ENCODE peak calls at places on chromosomes 12 and 14, in eight cellular contexts. T is cardiac fibroblast, A is A549, G is mammary epithelial cell, Z is choroid plexus epithelial cell, N is uterus, J is transverse colon, C is dorsolateral prefrontal cortex. Q is an unnamed sample.

GRCh38 chr12:89346741-89347324 is 5.5 kb downstream of the DUSP6 start:
- DNase-seq in T (peak), J (no peak), C (no peak), G (peak), N (peak), A (no peak), Z (peak), Q (peak)

GRCh38 chr12:7989827-7990491 is 42.6 kb upstream of the FOXJ2 start:
- DNase-seq in A (no peak), Z (no peak), G (no peak), C (no peak), T (peak), J (peak), N (no peak), Q (no peak)

GRCh38 chr12:130872179-130873096 is 572 bp downstream of the RAN start:
- DNase-seq in G (peak), Z (peak), J (peak), N (no peak), C (peak), T (peak), A (peak), Q (peak)

GRCh38 chr14:22122227-22123187 is 448.9 kb upstream of the OR4E1 start:
- DNase-seq in Z (peak), C (no peak), T (no peak), J (peak), A (peak), N (no peak), G (peak), Q (peak)

GRCh38 chr14:52834440-52834842 is 43.0 kb upstream of the GNPNAT1 start:
- DNase-seq in N (no peak), Z (peak), T (peak), C (no peak), G (peak), J (no peak), A (peak), Q (peak)

GRCh38 chr12:20567413-20567812 is 127.7 kb upstream of the SLCO1C1 start:
- DNase-seq in N (no peak), J (no peak), C (no peak), Z (peak), T (peak), A (peak), G (no peak), Q (no peak)

GRCh38 chr12:47885566-47885965 is 19.2 kb downstream of the VDR start:
- DNase-seq in J (no peak), A (no peak), G (no peak), N (no peak), T (peak), C (no peak), Z (no peak), Q (no peak)

GRCh38 chr14:60485600-60486251 is at the start of gene C14orf39:
- DNase-seq in Z (peak), C (no peak), T (peak), N (no peak), A (no peak), G (no peak), J (no peak), Q (peak)

GRCh38 chr12:62711626-62712305 is 223.2 kb downstream of the PPM1H start:
- DNase-seq in G (no peak), J (no peak), Z (no peak), C (no peak), A (no peak), T (no peak), N (no peak), Q (no peak)

GRCh38 chr14:101105045-101105444 is 201.5 kb upstream of the RTL1 start:
- DNase-seq in C (no peak), N (no peak), Z (no peak), A (no peak), T (no peak), J (no peak), G (no peak), Q (no peak)

GRCh38 chr12:132046561-132046960 is 96.8 kb downstream of the EP400 start:
- DNase-seq in G (no peak), J (no peak), C (no peak), T (peak), A (no peak), Z (peak), N (peak), Q (peak)

GRCh38 chr12:42130670-42131402 is 13.8 kb downstream of the GXYLT1 start:
- DNase-seq in N (peak), J (no peak), A (no peak), Z (peak), G (peak), C (no peak), T (peak), Q (peak)

GRCh38 chr12:123067654-123068053 is 83.2 kb downstream of the PITPNM2 start:
- DNase-seq in J (no peak), C (no peak), G (no peak), A (no peak), Z (peak), N (no peak), T (no peak), Q (no peak)

GRCh38 chr14:99649219-99649618 is 4.3 kb downstream of the HHIPL1 start:
- DNase-seq in Z (peak), A (no peak), T (peak), N (no peak), J (no peak), G (peak), C (no peak), Q (peak)

GRCh38 chr12:179885-180284 is 34.1 kb downstream of the SLC6A12 start:
- DNase-seq in J (no peak), A (no peak), N (no peak), Z (no peak), C (no peak), G (no peak), T (no peak), Q (no peak)

GRCh38 chr12:51972849-51973273 is 21.4 kb downstream of the ACVR1B start:
- DNase-seq in A (no peak), G (peak), C (no peak), N (peak), T (peak), Z (peak), J (peak), Q (peak)

GRCh38 chr14:73726025-73726961 is 12.1 kb upstream of the PNMA1 start:
- DNase-seq in Z (peak), A (no peak), J (no peak), T (peak), G (no peak), C (no peak), N (no peak), Q (no peak)

GRCh38 chr12:53052419-53053222 is 2.8 kb downstream of the TNS2 start:
- DNase-seq in N (peak), A (peak), G (peak), C (peak), J (peak), Z (peak), T (peak), Q (peak)

GRCh38 chr12:116598341-116599284 is 39.4 kb downstream of the MAP1LC3B2 start:
- DNase-seq in G (no peak), T (no peak), A (no peak), C (no peak), J (no peak), N (peak), Z (no peak), Q (no peak)
- H3K4me3 ChIP-seq in G (no peak), T (no peak), A (no peak), C (peak), J (no peak), N (peak), Z (peak), Q (no peak)

DNA sequence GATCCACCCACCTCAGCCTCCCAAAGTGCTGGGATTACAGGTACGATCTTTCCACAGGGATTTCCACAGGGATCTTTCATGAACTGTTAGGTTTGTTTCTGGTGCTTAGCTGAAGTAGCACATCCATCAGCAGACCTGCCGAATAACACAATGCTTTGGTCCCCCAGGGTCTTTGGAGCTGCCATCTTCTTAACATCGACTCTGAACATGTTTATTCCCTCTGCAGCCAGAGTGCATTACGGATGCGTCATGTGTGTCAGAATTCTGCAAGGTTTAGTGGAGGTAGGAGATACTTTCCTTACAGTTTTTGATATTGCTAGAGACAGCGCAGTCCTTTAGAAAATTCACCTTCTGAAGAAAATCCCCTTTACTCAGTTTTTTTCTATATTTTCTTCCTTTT is 36.3 kb downstream of the SLC17A8 start:
- DNase-seq in C (no peak), A (no peak), J (no peak), Z (no peak), N (no peak), T (no peak), G (no peak), Q (no peak)
- TF ChIP-seq CTCF in C (no peak), A (no peak), J (no peak), Z (no peak), N (no peak), T (no peak), G (no peak), Q (no peak)

GRCh38 chr14:94180655-94181271 is 6.6 kb downstream of the PPP4R4 start:
- DNase-seq in N (no peak), C (no peak), T (peak), A (peak), G (peak), J (no peak), Z (peak), Q (peak)
- H3K4me3 ChIP-seq in N (no peak), C (peak), T (no peak), A (no peak), G (peak), J (no peak), Z (no peak), Q (no peak)

DNA sequence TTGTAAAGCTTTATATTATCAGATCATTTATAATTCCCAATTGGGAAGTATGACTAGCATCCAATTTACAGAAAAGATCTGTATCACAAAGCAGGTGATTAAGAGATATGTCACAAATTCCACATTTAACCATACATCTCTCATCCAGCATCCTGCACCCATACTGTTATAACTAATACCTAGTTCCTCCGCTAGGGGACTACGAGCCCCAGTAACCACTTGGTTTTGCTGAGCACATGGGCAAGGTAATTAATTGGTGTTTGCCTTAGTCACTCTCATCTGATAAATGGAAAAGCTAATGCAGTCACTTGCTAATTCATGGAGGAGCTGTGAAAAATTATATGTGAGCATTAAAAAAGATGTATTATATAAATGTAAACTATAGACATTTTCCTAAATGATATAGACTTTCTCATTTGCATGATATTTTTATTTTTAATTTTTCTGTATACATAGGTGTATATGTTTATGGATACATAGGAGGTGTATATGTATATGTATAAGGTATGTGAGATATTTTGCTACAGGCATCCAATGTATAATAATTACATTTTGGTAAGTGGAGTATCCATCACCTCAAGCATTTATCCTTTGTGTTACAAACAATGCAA is 1031.8 kb downstream of the GALC start:
- DNase-seq in G (peak), N (no peak), A (peak), C (no peak), J (no peak), Z (no peak), T (peak), Q (peak)
- TF ChIP-seq CTCF in G (peak), N (no peak), A (no peak), C (no peak), J (no peak), Z (no peak), T (peak), Q (peak)

Q was measured in epithelial cell of esophagus.